ENCODE peak calls at places on chromosomes 13 and 19, in five cellular contexts. F is cardiac muscle cell; M is GM23248; U is fibroblast of lung; N is CD8-positive, alpha-beta memory T cell. V is an unnamed sample.

GRCh38 chr13:106520205-106521004 is 15.1 kb downstream of the EFNB2 start:
- DNase-seq in F (peak; percentile 24), M (peak; percentile 47), U (peak; percentile 77), N (no peak), V (no peak)

GRCh38 chr19:14381689-14382474 is 638 bp downstream of the ADGRE5 start:
- DNase-seq in F (no peak), M (peak; percentile 90), U (peak; percentile 44), N (peak; percentile 91), V (no peak)

GRCh38 chr19:3904233-3904632 is 23.7 kb downstream of the ATCAY start:
- DNase-seq in F (no peak), M (no peak), U (no peak), N (no peak), V (no peak)

GRCh38 chr13:76643596-76643995 is 242.6 kb downstream of the KCTD12 start:
- DNase-seq in F (no peak), M (no peak), U (no peak), N (no peak), V (no peak)

GRCh38 chr13:85255978-85256377 is 543.2 kb downstream of the SLITRK6 start:
- DNase-seq in F (no peak), M (no peak), U (no peak), N (no peak), V (no peak)

GRCh38 chr13:35832551-35832950 is 298.6 kb downstream of the DCLK1 start:
- DNase-seq in F (no peak), M (no peak), U (no peak), N (no peak), V (no peak)

GRCh38 chr13:34993470-34993869 is 51.4 kb downstream of the NBEA start:
- DNase-seq in F (no peak), M (peak; percentile 11), U (peak; percentile 7), N (no peak), V (no peak)

GRCh38 chr13:24284876-24285275 is 24.5 kb upstream of the C1QTNF9 start:
- DNase-seq in F (no peak), M (no peak), U (no peak), N (no peak), V (no peak)

GRCh38 chr19:7701654-7702457 is at the start of gene FCER2:
- DNase-seq in F (no peak), M (no peak), U (no peak), N (no peak), V (no peak)

GRCh38 chr19:3985643-3986259 is 488 bp upstream of the EEF2 start:
- DNase-seq in F (no peak), M (peak; percentile 15), U (no peak), N (no peak), V (no peak)

GRCh38 chr19:47661161-47661560 is 52.1 kb upstream of the EHD2 start:
- DNase-seq in F (no peak), M (peak; percentile 55), U (no peak), N (no peak), V (peak; percentile 65)

GRCh38 chr13:112771877-112772538 is 82.2 kb downstream of the ATP11A start:
- DNase-seq in F (no peak), M (no peak), U (no peak), N (no peak), V (peak; percentile 69)

GRCh38 chr13:86002921-86003488 is 203.8 kb upstream of the SLITRK6 start:
- DNase-seq in F (no peak), M (no peak), U (no peak), N (no peak), V (no peak)

GRCh38 chr13:27997904-27998522 is 9.5 kb upstream of the URAD start:
- DNase-seq in F (peak; percentile 81), M (peak; percentile 71), U (peak; percentile 34), N (no peak), V (peak; percentile 59)

GRCh38 chr13:79485014-79485441 is 4.1 kb downstream of the NDFIP2 start:
- DNase-seq in F (no peak), M (peak; percentile 95), U (peak; percentile 61), N (no peak), V (no peak)

GRCh38 chr19:932647-933552 is 7.1 kb downstream of the ARID3A start:
- DNase-seq in F (peak; percentile 71), M (peak; percentile 97), U (peak; percentile 94), N (peak; percentile 47), V (peak; percentile 86)

GRCh38 chr13:22427041-22427440 is 753.7 kb upstream of the SGCG start:
- DNase-seq in F (no peak), M (no peak), U (no peak), N (no peak), V (no peak)

GRCh38 chr19:4803736-4804695 is 12.5 kb downstream of the FEM1A start:
- DNase-seq in F (peak; percentile 86), M (peak; percentile 62), U (peak; percentile 40), N (peak; percentile 40), V (no peak)

GRCh38 chr13:90594694-90595093 is 752.8 kb upstream of the MIR17HG start:
- DNase-seq in F (no peak), M (peak; percentile 52), U (peak; percentile 78), N (no peak), V (no peak)

GRCh38 chr13:23678768-23679167 is 108.6 kb downstream of the TNFRSF19 start:
- DNase-seq in F (no peak), M (no peak), U (no peak), N (no peak), V (no peak)

GRCh38 chr13:24222756-24223155 is 62.2 kb downstream of the SPATA13 start:
- DNase-seq in F (no peak), M (no peak), U (no peak), N (no peak), V (no peak)

GRCh38 chr13:41970022-41970421 is 9.1 kb upstream of the VWA8 start:
- DNase-seq in F (no peak), M (no peak), U (no peak), N (no peak), V (no peak)

GRCh38 chr19:18439025-18439909 is 1.3 kb upstream of the ISYNA1 start:
- DNase-seq in F (no peak), M (peak; percentile 53), U (no peak), N (no peak), V (no peak)

GRCh38 chr19:4449022-4449825 is 8.4 kb downstream of the UBXN6 start:
- DNase-seq in F (no peak), M (no peak), U (peak; percentile 60), N (no peak), V (peak; percentile 67)

GRCh38 chr13:27006519-27007161 is 165.0 kb downstream of the USP12 start:
- DNase-seq in F (peak; percentile 49), M (peak; percentile 63), U (peak; percentile 47), N (no peak), V (no peak)

GRCh38 chr13:47120284-47120683 is 223.4 kb upstream of the HTR2A start:
- DNase-seq in F (no peak), M (no peak), U (no peak), N (no peak), V (no peak)

GRCh38 chr19:33273881-33274662 is 28.3 kb downstream of the CEBPA start:
- DNase-seq in F (no peak), M (peak; percentile 94), U (peak; percentile 71), N (no peak), V (peak; percentile 67)

GRCh38 chr13:82480415-82480814 is 1401.9 kb downstream of the SLITRK1 start:
- DNase-seq in F (peak; percentile 0), M (peak; percentile 4), U (no peak), N (no peak), V (no peak)

GRCh38 chr13:46348976-46349375 is 38.1 kb downstream of the RUBCNL start:
- DNase-seq in F (no peak), M (peak; percentile 64), U (peak; percentile 23), N (no peak), V (no peak)

GRCh38 chr19:38194061-38194701 is 29.8 kb downstream of the DPF1 start:
- DNase-seq in F (no peak), M (no peak), U (no peak), N (no peak), V (no peak)

GRCh38 chr19:22199171-22199570 is 2.4 kb upstream of the ZNF676 start:
- DNase-seq in F (no peak), M (no peak), U (no peak), N (no peak), V (no peak)
- H3K9me3 ChIP-seq in F (no peaks in the 10 kb centered on the region), M (no peaks in the 10 kb centered on the region), U (no peaks in the 10 kb centered on the region), N (peaks cover 6% of the 10 kb centered on the region), V (peaks cover 7% of the 10 kb centered on the region)

GRCh38 chr19:42169486-42169885 is 37.2 kb upstream of the POU2F2 start:
- DNase-seq in F (no peak), M (no peak), U (no peak), N (no peak), V (no peak)
- H3K4me3 ChIP-seq in F (no peak overlapping the region), M (no peak overlapping the region), U (no peak overlapping the region), N (no peak overlapping the region), V (no peak overlapping the region)

GRCh38 chr13:110518571-110518970 is 43.0 kb downstream of the RAB20 start:
- DNase-seq in F (no peak), M (no peak), U (no peak), N (no peak), V (no peak)
- H3K27me3 ChIP-seq in F (no peaks in the 10 kb centered on the region), M (no peaks in the 10 kb centered on the region), U (no peaks in the 10 kb centered on the region), N (no peaks in the 10 kb centered on the region), V (no peaks in the 10 kb centered on the region)

DNA sequence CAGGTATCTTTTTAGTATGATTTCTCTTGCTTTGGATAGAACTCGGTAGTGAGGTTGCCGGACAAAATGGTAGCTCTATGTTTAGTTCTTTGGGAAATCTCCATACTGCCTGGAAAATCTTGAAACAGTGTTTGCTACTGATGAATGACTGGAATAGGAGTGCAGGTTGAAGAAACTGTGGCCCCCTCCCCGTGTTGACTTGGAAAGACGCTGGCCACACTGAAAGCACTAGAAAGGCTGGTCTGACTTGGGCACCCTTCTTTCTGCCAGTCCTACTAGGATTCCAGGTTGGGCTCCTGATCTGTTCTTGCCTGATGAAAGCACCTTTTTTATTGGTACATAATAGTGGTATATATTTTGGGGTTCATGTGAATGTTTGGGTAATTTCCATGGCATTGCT is 46.3 kb downstream of the NLRP4 start:
- DNase-seq in F (no peak), M (no peak), U (no peak), N (no peak), V (no peak)
- H3K9me3 ChIP-seq in F (peaks cover 2% of the 10 kb centered on the region), M (no peaks in the 10 kb centered on the region), U (no peaks in the 10 kb centered on the region), N (no peaks in the 10 kb centered on the region), V (peaks cover 7% of the 10 kb centered on the region)

V was measured in aorta.